ENCODE peak calls at places on chromosomes 1 and 21, in six cellular contexts. W is HCT116, K is keratinocyte, X is PC-9, L is fibroblast of lung, E is MM.1S. Y is an unnamed sample. For H3K4me1, the result is how much of the 10 kb centered on the place peaks cover.

GRCh38 chr1:183206538-183207117 is 20.6 kb downstream of the LAMC2 start:
- DNase-seq in W (no peak), K (no peak), X (no peak), L (no peak), E (no peak), Y (no peak)

GRCh38 chr1:224087358-224087757 is 26.6 kb upstream of the FBXO28 start:
- DNase-seq in W (no peak), K (no peak), X (no peak), L (no peak), E (no peak), Y (no peak)

GRCh38 chr1:31155216-31155806 is 84.4 kb downstream of the NKAIN1 start:
- DNase-seq in W (no peak), K (peak), X (peak), L (peak), E (peak), Y (peak)

GRCh38 chr1:43577647-43578542 is 47.2 kb downstream of the PTPRF start:
- DNase-seq in W (no peak), K (no peak), X (peak), L (no peak), E (no peak), Y (no peak)

GRCh38 chr1:157105988-157106812 is 6.6 kb upstream of the ETV3L start:
- DNase-seq in W (no peak), K (no peak), X (peak), L (peak), E (peak), Y (peak)

GRCh38 chr1:9292361-9293240 is at the start of gene SPSB1:
- DNase-seq in W (no peak), K (no peak), X (peak), L (peak), E (peak), Y (peak)

GRCh38 chr21:45983981-45984551 is 2.5 kb downstream of the COL6A1 start:
- DNase-seq in W (no peak), K (no peak), X (no peak), L (no peak), E (no peak), Y (no peak)

GRCh38 chr1:24484208-24484607 is 18.4 kb upstream of the RCAN3 start:
- DNase-seq in W (no peak), K (no peak), X (no peak), L (no peak), E (no peak), Y (no peak)

GRCh38 chr1:52994658-52995057 is 67.4 kb upstream of the PODN start:
- DNase-seq in W (no peak), K (no peak), X (no peak), L (no peak), E (no peak), Y (no peak)

GRCh38 chr21:45637883-45638282 is 5.6 kb upstream of the PCBP3 start:
- DNase-seq in W (no peak), K (no peak), X (no peak), L (no peak), E (no peak), Y (no peak)

GRCh38 chr1:209207701-209208286 is 375.7 kb upstream of the CAMK1G start:
- DNase-seq in W (no peak), K (no peak), X (no peak), L (peak), E (peak), Y (peak)
- TF ChIP-seq EZH2 in W (no peak), K (no peak), X (no peak), L (peak), E (no peak), Y (no peak)

GRCh38 chr1:173445656-173446055 is 31.5 kb upstream of the PRDX6 start:
- DNase-seq in W (no peak), K (no peak), X (no peak), L (no peak), E (no peak), Y (no peak)
- H3K27ac ChIP-seq in W (no peak), K (no peak), X (no peak), L (no peak), E (peak), Y (no peak)

GRCh38 chr1:56378376-56379070 is 200.8 kb downstream of the PLPP3 start:
- DNase-seq in W (no peak), K (no peak), X (no peak), L (no peak), E (no peak), Y (no peak)
- H3K4me1 ChIP-seq in W (under half), K (under half), X (under half), L (under half), E (under half), Y (under half)

GRCh38 chr1:239977414-239977813 is 114.3 kb upstream of the FMN2 start:
- DNase-seq in W (no peak), K (no peak), X (no peak), L (no peak), E (no peak), Y (no peak)
- TF ChIP-seq EZH2 in W (no peak), K (no peak), X (no peak), L (no peak), E (no peak), Y (no peak)

Y was measured in mammary epithelial cell.